ENCODE peak calls at places on chromosomes 13 and 19, in four cellular contexts. One of them, this sample, is unnamed.

GRCh38 chr13:74555291-74556001 is 421.2 kb upstream of the KLF12 start:
- ATAC-seq in gastroesophageal sphincter: no peak
- ATAC-seq in effector memory CD8-positive, alpha-beta T cell: no peak
- ATAC-seq in pancreas: no peak
- ATAC-seq in this sample: no peak

GRCh38 chr13:46551410-46552301 is 1.3 kb upstream of the LRCH1 start:
- ATAC-seq in effector memory CD8-positive, alpha-beta T cell: no peak
- ATAC-seq in gastroesophageal sphincter: peak; percentile 21
- ATAC-seq in pancreas: peak; percentile 56
- ATAC-seq in this sample: no peak

GRCh38 chr19:5586300-5587070 is 18.7 kb upstream of the TINCR start:
- ATAC-seq in gastroesophageal sphincter: no peak
- ATAC-seq in pancreas: no peak
- ATAC-seq in effector memory CD8-positive, alpha-beta T cell: peak; percentile 16
- ATAC-seq in this sample: peak; percentile 37

GRCh38 chr13:46663644-46664043 is 110.7 kb downstream of the LRCH1 start:
- ATAC-seq in effector memory CD8-positive, alpha-beta T cell: no peak
- ATAC-seq in gastroesophageal sphincter: no peak
- ATAC-seq in pancreas: no peak
- ATAC-seq in this sample: no peak

GRCh38 chr13:104900186-104900817 is 1635.2 kb downstream of the EFNB2 start:
- ATAC-seq in pancreas: no peak
- ATAC-seq in gastroesophageal sphincter: no peak
- ATAC-seq in effector memory CD8-positive, alpha-beta T cell: no peak
- ATAC-seq in this sample: no peak

GRCh38 chr19:18999896-19000620 is 33.3 kb downstream of the SUGP2 start:
- ATAC-seq in gastroesophageal sphincter: no peak
- ATAC-seq in pancreas: no peak
- ATAC-seq in effector memory CD8-positive, alpha-beta T cell: no peak
- ATAC-seq in this sample: no peak

GRCh38 chr13:78323040-78323439 is 280.3 kb downstream of the POU4F1 start:
- ATAC-seq in gastroesophageal sphincter: no peak
- ATAC-seq in pancreas: no peak
- ATAC-seq in effector memory CD8-positive, alpha-beta T cell: no peak
- ATAC-seq in this sample: no peak

GRCh38 chr13:110364081-110364480 is 57.0 kb downstream of the COL4A2 start:
- ATAC-seq in pancreas: no peak
- ATAC-seq in effector memory CD8-positive, alpha-beta T cell: no peak
- ATAC-seq in gastroesophageal sphincter: no peak
- ATAC-seq in this sample: no peak

GRCh38 chr13:81408647-81409046 is 1067.7 kb upstream of the SPRY2 start:
- ATAC-seq in pancreas: no peak
- ATAC-seq in gastroesophageal sphincter: no peak
- ATAC-seq in effector memory CD8-positive, alpha-beta T cell: no peak
- ATAC-seq in this sample: no peak